ENCODE peak calls at places on chromosomes 11 and 22, in four cellular contexts. R is kidney, U is stomach, X is right atrium auricular region. T is an unnamed sample.

GRCh38 chr11:43130616-43131015 is 181.2 kb upstream of the API5 start:
- DNase-seq in R (no peak), U (no peak), X (no peak), T (no peak)

GRCh38 chr22:21909871-21910270 is 42.4 kb upstream of the MAPK1 start:
- DNase-seq in R (no peak), U (no peak), X (no peak), T (no peak)

GRCh38 chr11:112172362-112172994 is 2.8 kb upstream of the BCO2 start:
- DNase-seq in R (no peak), U (no peak), X (no peak), T (no peak)

GRCh38 chr22:19895160-19895849 is 40.6 kb upstream of the GNB1L start:
- DNase-seq in R (peak), U (no peak), X (no peak), T (no peak)

GRCh38 chr22:41480397-41480735 is 11.4 kb downstream of the ACO2 start:
- DNase-seq in R (no peak), U (no peak), X (no peak), T (no peak)

GRCh38 chr11:111612211-111612610 is 10.0 kb downstream of the SIK2 start:
- DNase-seq in R (no peak), U (no peak), X (no peak), T (no peak)

GRCh38 chr11:72226701-72227100 is 2.1 kb downstream of the INPPL1 start:
- DNase-seq in R (no peak), U (peak), X (no peak), T (no peak)

GRCh38 chr22:46829140-46829891 is 66.9 kb downstream of the TBC1D22A start:
- DNase-seq in R (no peak), U (no peak), X (no peak), T (no peak)

GRCh38 chr22:41770715-41771452 is 29.6 kb upstream of the CCDC134 start:
- DNase-seq in R (no peak), U (no peak), X (no peak), T (no peak)

GRCh38 chr22:21099578-21099977 is 53.8 kb downstream of the LRRC74B start:
- DNase-seq in R (no peak), U (no peak), X (no peak), T (no peak)

GRCh38 chr11:17021550-17021949 is 7.3 kb upstream of the PLEKHA7 start:
- DNase-seq in R (no peak), U (no peak), X (no peak), T (no peak)

GRCh38 chr11:78798567-78799170 is 224.0 kb upstream of the NARS2 start:
- DNase-seq in R (peak), U (peak), X (peak), T (peak)

GRCh38 chr11:31651208-31651607 is 141.6 kb downstream of the ELP4 start:
- DNase-seq in R (no peak), U (no peak), X (no peak), T (no peak)

GRCh38 chr11:65782816-65783228 is 2.0 kb upstream of the AP5B1 start:
- DNase-seq in R (peak), U (no peak), X (no peak), T (no peak)

GRCh38 chr11:128294685-128295079 is 292.7 kb downstream of the ETS1 start:
- DNase-seq in R (no peak), U (no peak), X (no peak), T (no peak)

GRCh38 chr11:96635655-96636054 is 245.8 kb downstream of the JRKL start:
- DNase-seq in R (peak), U (no peak), X (no peak), T (no peak)

GRCh38 chr22:42052765-42053164 is 17.8 kb downstream of the NAGA start:
- DNase-seq in R (no peak), U (no peak), X (no peak), T (no peak)

GRCh38 chr11:6307879-6308278 is 12.4 kb downstream of the CAVIN3 start:
- DNase-seq in R (no peak), U (no peak), X (no peak), T (no peak)

DNA sequence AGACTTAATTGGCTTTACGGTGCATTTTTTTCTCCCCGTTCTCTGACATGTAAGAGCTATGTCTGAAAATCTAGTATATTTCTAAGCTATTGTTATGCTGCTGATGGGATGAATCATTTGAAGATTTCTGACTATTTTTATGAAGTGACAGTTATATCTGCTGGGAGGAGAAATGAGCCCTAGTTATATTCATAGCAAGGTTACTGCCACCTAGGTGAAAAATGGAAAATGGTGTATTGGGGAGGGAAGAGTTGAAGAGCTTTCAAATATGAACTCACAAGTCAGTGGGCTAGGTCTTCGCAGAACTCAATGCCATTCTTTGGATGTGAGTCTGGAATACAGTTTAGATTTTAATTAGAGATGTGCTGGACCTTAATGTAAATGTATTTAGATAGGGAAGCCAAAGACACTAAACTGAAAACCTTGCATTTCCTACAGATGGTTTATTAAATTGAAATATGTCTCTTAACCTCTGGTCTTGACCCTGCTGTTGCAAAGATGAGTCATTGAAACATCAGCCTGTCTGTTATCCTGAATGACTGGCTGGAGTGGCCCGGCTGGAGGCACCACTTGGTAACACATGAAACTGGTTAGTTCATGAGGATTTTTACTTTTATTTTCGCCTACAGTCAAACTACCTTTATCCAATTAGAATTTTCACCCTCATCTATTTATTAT is 293.7 kb downstream of the DDX10 start:
- DNase-seq in R (no peak), U (no peak), X (no peak), T (no peak)
- H3K4me3 ChIP-seq in R (no peak), U (no peak), X (no peak), T (no peak)

GRCh38 chr11:1053121-1053901 is 16.8 kb upstream of the MUC6 start:
- DNase-seq in R (peak), U (no peak), X (no peak), T (no peak)

GRCh38 chr11:1057806-1058205 is 16.9 kb upstream of the MUC2 start:
- DNase-seq in R (peak), U (no peak), X (no peak), T (no peak)

GRCh38 chr11:1055990-1056771 is 18.5 kb upstream of the MUC2 start:
- DNase-seq in R (peak), U (no peak), X (no peak), T (no peak)

GRCh38 chr11:1054143-1055108 is 17.9 kb upstream of the MUC6 start:
- DNase-seq in R (peak), U (peak), X (no peak), T (no peak)

DNA sequence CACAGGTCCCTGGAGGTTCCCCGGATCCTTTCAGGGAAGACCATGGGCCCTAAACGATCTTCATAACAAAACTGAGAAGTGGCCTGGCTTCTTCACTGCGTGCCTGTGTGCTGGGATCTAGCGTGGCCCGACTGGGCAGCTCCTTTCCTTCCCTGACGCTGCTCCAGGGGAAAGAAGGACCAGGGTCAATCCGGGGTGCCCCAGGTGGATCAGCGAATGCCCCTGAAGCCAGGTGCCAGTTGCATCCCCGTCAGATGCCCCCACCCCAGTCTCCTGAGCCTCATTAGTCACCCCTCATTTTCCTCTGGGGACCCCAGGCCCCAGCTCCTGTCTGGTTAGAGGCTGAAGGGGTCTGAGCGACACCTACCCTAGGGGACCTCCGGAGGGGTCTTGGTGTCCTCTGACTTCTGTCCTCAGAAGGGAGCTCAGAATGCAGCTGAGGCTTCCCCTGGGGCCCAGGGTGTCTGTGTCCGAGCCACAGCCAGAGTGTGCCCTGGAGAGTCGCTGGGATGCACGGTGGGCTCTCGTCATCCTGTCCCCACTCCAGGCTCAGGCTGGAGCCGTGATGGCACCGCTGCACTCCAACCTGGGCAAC is 18.7 kb upstream of the MUC6 start:
- DNase-seq in R (peak), U (no peak), X (no peak), T (no peak)
- H3K4me3 ChIP-seq in R (no peak), U (no peak), X (no peak), T (no peak)

GRCh38 chr11:63919267-63920125 is 2.5 kb upstream of the RCOR2 start:
- DNase-seq in R (no peak), U (peak), X (no peak), T (no peak)
- H3K4me3 ChIP-seq in R (no peak), U (peak), X (peak), T (peak)

GRCh38 chr11:46366661-46367161 is 14.8 kb upstream of the MDK start:
- DNase-seq in R (peak), U (no peak), X (no peak), T (no peak)

GRCh38 chr11:46367916-46368267 is 13.6 kb upstream of the MDK start:
- DNase-seq in R (no peak), U (no peak), X (no peak), T (no peak)

GRCh38 chr11:46364791-46365190 is 16.7 kb upstream of the MDK start:
- DNase-seq in R (peak), U (no peak), X (no peak), T (no peak)

GRCh38 chr11:46367244-46367915 is 14.1 kb upstream of the MDK start:
- DNase-seq in R (peak), U (peak), X (no peak), T (no peak)

DNA sequence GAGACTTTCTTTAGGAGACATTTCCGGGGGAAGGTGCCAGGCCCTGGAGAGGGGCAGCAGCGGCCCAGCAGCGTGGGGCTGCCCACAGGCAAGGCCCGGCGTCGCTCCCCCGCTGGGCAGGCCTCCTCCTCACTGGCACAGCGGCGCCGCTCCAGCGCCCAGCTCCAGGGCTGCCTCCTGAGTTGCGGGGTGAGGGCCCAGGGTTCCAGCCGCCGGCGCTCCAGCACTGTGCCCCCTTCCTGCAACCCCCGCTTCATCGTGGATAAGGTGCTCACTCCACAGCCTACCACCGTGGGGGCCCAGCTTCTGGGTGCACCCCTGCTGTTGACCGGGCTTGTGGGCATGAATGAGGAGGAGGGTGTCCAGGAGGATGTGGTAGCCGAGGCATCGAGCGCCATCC is 15.2 kb upstream of the MDK start:
- DNase-seq in R (peak), U (no peak), X (no peak), T (no peak)
- H3K4me3 ChIP-seq in R (no peak), U (no peak), X (no peak), T (no peak)

DNA sequence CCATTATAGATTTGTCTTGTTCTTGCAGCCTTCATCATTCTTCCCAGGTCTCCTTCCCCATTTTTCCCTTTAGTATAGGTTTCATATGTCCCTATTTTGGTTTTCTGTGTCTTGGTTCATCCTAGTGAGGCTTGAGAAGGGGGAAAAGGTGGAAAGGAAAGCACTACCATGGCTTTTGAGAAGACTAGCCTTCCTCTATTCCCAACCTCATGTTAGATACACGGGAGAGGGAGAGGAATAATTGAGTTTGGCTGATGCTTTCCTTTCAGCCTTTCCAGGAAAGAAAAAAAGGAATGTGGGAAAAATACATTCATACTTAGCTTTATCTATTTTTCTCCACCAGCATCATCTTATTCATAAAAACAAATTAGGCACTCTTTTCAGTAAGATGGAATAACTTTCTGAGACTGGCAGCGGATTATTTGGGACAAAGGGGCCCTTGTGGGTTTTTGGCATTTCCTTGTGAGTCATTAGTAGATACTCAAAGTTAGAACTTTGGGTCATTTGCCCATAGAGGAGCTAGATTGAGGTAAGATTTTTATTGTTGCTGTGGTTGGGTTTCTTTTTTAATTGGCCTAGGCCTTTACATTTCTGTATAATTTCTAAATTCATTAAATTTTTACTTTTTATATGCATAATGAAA is 23.8 kb downstream of the CAPRIN1 start:
- DNase-seq in R (no peak), U (no peak), X (no peak), T (no peak)
- H3K4me3 ChIP-seq in R (no peak), U (no peak), X (no peak), T (no peak)